ENCODE peak calls at places on chromosome 7, in seven cellular contexts. R, P, I, Y, J, B and C are unnamed samples.

GRCh38 chr7:137961200-137962177 is 40.4 kb downstream of the CREB3L2 start:
- DNase-seq in R (no peak), P (no peak), I (no peak), Y (no peak), J (no peak), B (no peak), C (no peak)

GRCh38 chr7:80618105-80618504 is 20.3 kb upstream of the CD36 start:
- DNase-seq in R (no peak), P (no peak), I (no peak), Y (no peak), J (no peak), B (no peak), C (no peak)

GRCh38 chr7:158561659-158562058 is 26.0 kb downstream of the PTPRN2 start:
- DNase-seq in R (no peak), P (no peak), I (no peak), Y (no peak), J (no peak), B (no peak), C (no peak)

GRCh38 chr7:139745330-139746143 is 32.3 kb downstream of the HIPK2 start:
- DNase-seq in R (peak), P (no peak), I (no peak), Y (no peak), J (no peak), B (no peak), C (no peak)

GRCh38 chr7:50531928-50532327 is 33.3 kb downstream of the DDC start:
- DNase-seq in R (no peak), P (no peak), I (no peak), Y (no peak), J (no peak), B (peak), C (peak)

GRCh38 chr7:381211-382117 is 91.5 kb downstream of the FOXL3 start:
- DNase-seq in R (no peak), P (no peak), I (no peak), Y (peak), J (no peak), B (no peak), C (no peak)

GRCh38 chr7:28125381-28126046 is 55.1 kb downstream of the JAZF1 start:
- DNase-seq in R (peak), P (no peak), I (no peak), Y (no peak), J (no peak), B (no peak), C (no peak)

GRCh38 chr7:6392712-6393666 is 54.8 kb downstream of the DAGLB start:
- DNase-seq in R (peak), P (peak), I (peak), Y (no peak), J (no peak), B (no peak), C (peak)

GRCh38 chr7:114085592-114086490 is 167.0 kb upstream of the PPP1R3A start:
- DNase-seq in R (peak), P (no peak), I (peak), Y (no peak), J (peak), B (peak), C (peak)

GRCh38 chr7:23410446-23411183 is 59.7 kb downstream of the IGF2BP3 start:
- DNase-seq in R (no peak), P (no peak), I (no peak), Y (no peak), J (no peak), B (no peak), C (no peak)

GRCh38 chr7:157818701-157819516 is 482.1 kb downstream of the DNAJB6 start:
- DNase-seq in R (no peak), P (no peak), I (no peak), Y (no peak), J (peak), B (no peak), C (no peak)

GRCh38 chr7:29884399-29885272 is 78.3 kb downstream of the WIPF3 start:
- DNase-seq in R (no peak), P (no peak), I (no peak), Y (no peak), J (no peak), B (no peak), C (no peak)

GRCh38 chr7:152637920-152638580 is 37.9 kb downstream of the XRCC2 start:
- DNase-seq in R (no peak), P (no peak), I (no peak), Y (no peak), J (no peak), B (no peak), C (no peak)

GRCh38 chr7:69256634-69257081 is 341.6 kb upstream of the AUTS2 start:
- DNase-seq in R (peak), P (no peak), I (peak), Y (no peak), J (no peak), B (peak), C (no peak)

GRCh38 chr7:8597565-8597964 is 164.2 kb downstream of the NXPH1 start:
- DNase-seq in R (no peak), P (no peak), I (no peak), Y (no peak), J (no peak), B (no peak), C (no peak)

GRCh38 chr7:327991-328702 is 38.2 kb downstream of the FOXL3 start:
- DNase-seq in R (no peak), P (no peak), I (no peak), Y (no peak), J (peak), B (no peak), C (no peak)

GRCh38 chr7:107788216-107788615 is 14.8 kb downstream of the SLC26A3 start:
- DNase-seq in R (no peak), P (no peak), I (no peak), Y (no peak), J (no peak), B (no peak), C (no peak)

GRCh38 chr7:139054101-139054500 is 18.3 kb upstream of the ZC3HAV1L start:
- DNase-seq in R (no peak), P (no peak), I (no peak), Y (no peak), J (no peak), B (no peak), C (no peak)

GRCh38 chr7:105759670-105760548 is 116.5 kb downstream of the ATXN7L1 start:
- DNase-seq in R (peak), P (peak), I (peak), Y (no peak), J (no peak), B (no peak), C (no peak)

GRCh38 chr7:19482628-19483027 is 226.2 kb downstream of the POLR1F start:
- DNase-seq in R (no peak), P (no peak), I (no peak), Y (no peak), J (no peak), B (no peak), C (no peak)

GRCh38 chr7:103660455-103661371 is 214.7 kb upstream of the SLC26A5 start:
- DNase-seq in R (peak), P (no peak), I (peak), Y (no peak), J (no peak), B (no peak), C (peak)

GRCh38 chr7:2032030-2032875 is 200.5 kb downstream of the MAD1L1 start:
- DNase-seq in R (no peak), P (no peak), I (no peak), Y (no peak), J (peak), B (no peak), C (peak)

GRCh38 chr7:130901209-130901783 is 167.3 kb upstream of the KLF14 start:
- DNase-seq in R (peak), P (peak), I (no peak), Y (no peak), J (no peak), B (peak), C (peak)

GRCh38 chr7:94190599-94191061 is 186.5 kb upstream of the BET1 start:
- DNase-seq in R (peak), P (peak), I (no peak), Y (no peak), J (no peak), B (no peak), C (peak)

GRCh38 chr7:18087687-18088078 is 60.0 kb upstream of the PRPS1L1 start:
- DNase-seq in R (no peak), P (no peak), I (no peak), Y (no peak), J (no peak), B (peak), C (no peak)